ENCODE peak calls at places on chromosome 15, in nine cellular contexts. E is PC-9; G is mesothelial cell of epicardium; K is right atrium auricular region; Z is lower leg skin; T is CD4-positive, alpha-beta T cell; W is heart left ventricle; A is psoas muscle; R is AG09309. P is an unnamed sample.

GRCh38 chr15:59917504-59918157 is 86.5 kb upstream of the FOXB1 start:
- DNase-seq in E (peak), G (peak), K (no peak), Z (no peak), T (peak), W (no peak), A (no peak), R (no peak), P (peak)

GRCh38 chr15:42665827-42666226 is 71.1 kb downstream of the CDAN1 start:
- DNase-seq in E (no peak), G (no peak), K (no peak), Z (no peak), T (no peak), W (no peak), A (no peak), R (no peak), P (no peak)

GRCh38 chr15:48221885-48222284 is 15.8 kb downstream of the SLC12A1 start:
- DNase-seq in E (no peak), G (no peak), K (no peak), Z (no peak), T (no peak), W (no peak), A (no peak), R (no peak), P (no peak)

GRCh38 chr15:80093854-80094418 is 34.5 kb downstream of the ZFAND6 start:
- DNase-seq in E (no peak), G (no peak), K (no peak), Z (no peak), T (no peak), W (no peak), A (peak), R (no peak), P (peak)

GRCh38 chr15:89912674-89913396 is at the start of gene ARPIN:
- DNase-seq in E (peak), G (peak), K (no peak), Z (no peak), T (no peak), W (peak), A (peak), R (no peak), P (peak)

GRCh38 chr15:95300958-95301357 is 1029.5 kb upstream of the NR2F2 start:
- DNase-seq in E (no peak), G (no peak), K (no peak), Z (no peak), T (no peak), W (no peak), A (no peak), R (no peak), P (no peak)

GRCh38 chr15:67852433-67852832 is 12.6 kb upstream of the RNU6-1 start:
- DNase-seq in E (no peak), G (no peak), K (no peak), Z (peak), T (no peak), W (no peak), A (no peak), R (no peak), P (no peak)

GRCh38 chr15:59168536-59168935 is 38.1 kb upstream of the LDHAL6B start:
- DNase-seq in E (no peak), G (no peak), K (no peak), Z (no peak), T (no peak), W (no peak), A (no peak), R (no peak), P (no peak)

GRCh38 chr15:52143862-52144261 is 31.3 kb upstream of the BCL2L10 start:
- DNase-seq in E (peak), G (no peak), K (no peak), Z (no peak), T (no peak), W (no peak), A (no peak), R (peak), P (no peak)

GRCh38 chr15:38041576-38041975 is 107.1 kb downstream of the TMCO5A start:
- DNase-seq in E (no peak), G (no peak), K (no peak), Z (no peak), T (no peak), W (no peak), A (no peak), R (peak), P (no peak)

GRCh38 chr15:81419304-81419943 is 45.4 kb upstream of the TMC3 start:
- DNase-seq in E (no peak), G (no peak), K (no peak), Z (no peak), T (no peak), W (no peak), A (no peak), R (no peak), P (no peak)

GRCh38 chr15:47326506-47326905 is 390.8 kb upstream of the SEMA6D start:
- DNase-seq in E (no peak), G (no peak), K (no peak), Z (no peak), T (no peak), W (no peak), A (no peak), R (no peak), P (no peak)

GRCh38 chr15:69718445-69718844 is 265.8 kb downstream of the RPLP1 start:
- DNase-seq in E (no peak), G (no peak), K (no peak), Z (no peak), T (no peak), W (no peak), A (no peak), R (no peak), P (no peak)

GRCh38 chr15:67084561-67084960 is 19.2 kb downstream of the SMAD3 start:
- DNase-seq in E (no peak), G (no peak), K (no peak), Z (no peak), T (no peak), W (no peak), A (no peak), R (no peak), P (no peak)

GRCh38 chr15:101250931-101251829 is 668 bp downstream of the CHSY1 start:
- DNase-seq in E (peak), G (peak), K (no peak), Z (peak), T (peak), W (peak), A (peak), R (no peak), P (peak)

GRCh38 chr15:85726446-85726845 is 68.3 kb downstream of the KLHL25 start:
- DNase-seq in E (no peak), G (no peak), K (no peak), Z (no peak), T (no peak), W (no peak), A (no peak), R (no peak), P (no peak)

GRCh38 chr15:73442436-73442835 is 528 bp upstream of the REC114 start:
- DNase-seq in E (no peak), G (no peak), K (no peak), Z (no peak), T (no peak), W (no peak), A (no peak), R (no peak), P (no peak)

GRCh38 chr15:101499863-101500713 is 10.6 kb upstream of the PCSK6 start:
- DNase-seq in E (no peak), G (no peak), K (no peak), Z (peak), T (no peak), W (peak), A (peak), R (no peak), P (no peak)

GRCh38 chr15:41661078-41661528 is 898 bp downstream of the MGA start:
- DNase-seq in E (no peak), G (no peak), K (no peak), Z (no peak), T (no peak), W (no peak), A (no peak), R (no peak), P (no peak)

GRCh38 chr15:53197426-53197839 is 407.3 kb upstream of the ONECUT1 start:
- DNase-seq in E (peak), G (peak), K (no peak), Z (peak), T (no peak), W (peak), A (peak), R (peak), P (peak)
- TF ChIP-seq CTCF in E (peak), G (peak), K (peak), Z (no peak), T (no peak), W (peak), A (peak), R (peak), P (peak)

GRCh38 chr15:33454346-33454745 is 143.6 kb downstream of the RYR3 start:
- DNase-seq in E (no peak), G (no peak), K (no peak), Z (no peak), T (no peak), W (no peak), A (no peak), R (no peak), P (no peak)

GRCh38 chr15:33458421-33458820 is 147.7 kb downstream of the RYR3 start:
- DNase-seq in E (no peak), G (no peak), K (no peak), Z (no peak), T (no peak), W (no peak), A (no peak), R (no peak), P (no peak)

GRCh38 chr15:33451385-33451784 is 140.6 kb downstream of the RYR3 start:
- DNase-seq in E (no peak), G (no peak), K (no peak), Z (no peak), T (no peak), W (no peak), A (no peak), R (no peak), P (no peak)

GRCh38 chr15:33454996-33455395 is 144.2 kb downstream of the RYR3 start:
- DNase-seq in E (no peak), G (no peak), K (no peak), Z (no peak), T (no peak), W (no peak), A (no peak), R (no peak), P (no peak)

GRCh38 chr15:33453761-33454160 is 143.0 kb downstream of the RYR3 start:
- DNase-seq in E (no peak), G (no peak), K (no peak), Z (no peak), T (no peak), W (no peak), A (no peak), R (no peak), P (no peak)
- TF ChIP-seq CTCF in E (no peak), G (no peak), K (no peak), Z (no peak), T (no peak), W (no peak), A (no peak), R (no peak), P (no peak)

GRCh38 chr15:51121118-51121517 is 26.4 kb upstream of the TNFAIP8L3 start:
- DNase-seq in E (peak), G (no peak), K (no peak), Z (no peak), T (no peak), W (no peak), A (no peak), R (peak), P (no peak)
- TF ChIP-seq CTCF in E (no peak), G (no peak), K (no peak), Z (no peak), T (no peak), W (no peak), A (no peak), R (no peak), P (no peak)

GRCh38 chr15:61644550-61644949 is 415.4 kb upstream of the RORA start:
- DNase-seq in E (no peak), G (no peak), K (no peak), Z (no peak), T (no peak), W (no peak), A (no peak), R (no peak), P (no peak)
- TF ChIP-seq CTCF in E (no peak), G (no peak), K (no peak), Z (no peak), T (no peak), W (no peak), A (no peak), R (no peak), P (no peak)

P was measured in left lung.